ENCODE peak calls at places on chromosomes 13 and 19, in six cellular contexts. T, Y, D, M, B and E are unnamed samples.

GRCh38 chr19:53254451-53255341 is at the start of gene ZNF677:
- DNase-seq in M (no peak), T (peak; percentile 92), B (peak; percentile 83), D (peak; percentile 62), Y (peak; percentile 74), E (peak; percentile 90)

GRCh38 chr19:17775245-17775927 is 19.6 kb upstream of the B3GNT3 start:
- DNase-seq in D (peak; percentile 81), Y (no peak), B (peak; percentile 82), M (peak; percentile 75), T (no peak), E (peak; percentile 62)

GRCh38 chr19:14111486-14111885 is 6.1 kb downstream of the PRKACA start:
- DNase-seq in T (no peak), D (no peak), Y (no peak), B (no peak), M (no peak), E (no peak)

GRCh38 chr13:90188237-90188636 is 1159.2 kb upstream of the MIR17HG start:
- DNase-seq in T (no peak), Y (no peak), B (no peak), M (no peak), D (no peak), E (no peak)

GRCh38 chr19:58020129-58020528 is 13.7 kb upstream of the ZSCAN1 start:
- DNase-seq in M (no peak), T (no peak), D (no peak), Y (no peak), B (no peak), E (no peak)

GRCh38 chr19:737591-738093 is 13.3 kb upstream of the MISP start:
- DNase-seq in D (peak; percentile 65), Y (peak; percentile 86), M (peak; percentile 56), T (no peak), B (peak; percentile 63), E (peak; percentile 67)

GRCh38 chr13:89899302-89900103 is 1448.0 kb upstream of the MIR17HG start:
- DNase-seq in T (no peak), B (no peak), D (no peak), Y (no peak), M (no peak), E (no peak)

GRCh38 chr13:59409651-59410200 is 754.0 kb downstream of the DIAPH3 start:
- DNase-seq in D (no peak), T (no peak), M (no peak), Y (no peak), B (peak; percentile 82), E (no peak)

DNA sequence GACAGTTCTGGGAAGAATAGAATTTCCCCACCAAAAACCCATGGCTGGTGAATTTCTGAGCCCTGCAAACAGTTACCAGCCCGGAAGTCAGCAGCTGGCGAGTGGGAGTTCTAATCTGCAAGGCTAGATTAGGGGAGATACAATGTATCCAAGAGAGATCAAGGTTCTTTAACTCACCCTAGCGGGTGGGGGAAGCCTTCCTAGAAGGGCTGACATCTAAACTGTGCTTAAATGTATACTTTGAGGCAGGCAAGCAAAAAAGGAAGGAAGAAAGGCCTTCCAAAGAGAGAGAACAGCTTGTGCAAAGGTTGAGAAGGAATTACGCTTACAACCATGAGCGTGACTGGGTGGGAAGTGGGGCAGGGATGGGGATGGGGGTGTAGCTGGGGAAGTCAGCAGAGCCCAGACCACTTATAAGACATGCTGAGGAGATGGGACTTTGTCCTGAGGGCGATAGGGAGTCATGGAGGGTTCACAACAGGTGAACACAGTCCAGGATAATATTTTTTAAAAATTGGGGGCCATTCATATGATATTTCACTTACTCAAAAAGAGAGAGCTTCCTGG is 20.8 kb upstream of the ZNRF4 start:
- DNase-seq in B (no peak), D (no peak), Y (no peak), M (no peak), T (no peak), E (no peak)
- TF ChIP-seq CTCF in B (no peak), D (no peak), Y (no peak), M (no peak), T (no peak), E (no peak)

DNA sequence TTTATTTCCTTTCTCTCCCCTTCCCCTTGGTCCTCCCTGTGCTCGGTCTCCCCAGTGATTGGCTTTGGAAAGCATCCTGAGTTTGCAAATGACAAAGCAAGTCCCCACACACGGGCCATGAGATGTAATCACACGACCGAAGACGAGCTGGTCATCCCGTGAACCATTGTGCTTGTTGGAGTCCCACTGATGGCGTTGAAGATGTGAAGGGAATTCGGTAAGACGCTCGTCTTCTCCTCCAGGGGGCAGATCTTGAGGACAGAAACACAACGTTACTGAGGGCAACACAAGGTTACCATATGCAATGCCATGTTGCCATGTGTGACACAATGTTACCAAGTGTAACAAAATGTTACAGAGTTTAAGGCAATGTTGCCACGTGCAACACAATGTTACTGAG is 42.0 kb upstream of the SLC15A1 start:
- DNase-seq in M (no peak), T (no peak), D (no peak), Y (no peak), B (no peak), E (no peak)
- TF ChIP-seq CTCF in M (no peak), T (no peak), D (no peak), Y (no peak), B (peak; percentile 6), E (no peak)

DNA sequence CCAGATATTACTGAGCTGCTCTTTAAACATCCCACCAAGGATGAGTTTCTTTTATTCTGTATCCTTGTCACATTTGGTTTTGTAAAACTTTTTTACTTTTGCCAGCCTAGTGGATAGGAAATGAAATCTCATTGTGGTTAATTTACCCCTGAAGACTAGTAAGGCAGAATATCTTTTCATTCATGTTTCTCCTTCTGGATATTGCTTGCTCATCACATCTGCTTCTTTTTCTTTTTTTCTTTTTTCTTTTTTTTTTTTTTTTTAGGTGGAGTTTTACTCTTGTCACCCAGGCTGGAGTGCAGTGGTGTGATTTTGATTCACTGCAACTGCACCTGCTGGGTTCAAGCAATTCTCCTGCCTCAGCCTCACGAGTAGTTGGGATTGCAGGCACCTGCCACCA is 31.4 kb downstream of the SIPA1L3 start:
- DNase-seq in Y (no peak), T (no peak), M (no peak), D (no peak), B (no peak), E (no peak)
- TF ChIP-seq CTCF in Y (no peak), T (no peak), M (no peak), D (no peak), B (no peak), E (no peak)

DNA sequence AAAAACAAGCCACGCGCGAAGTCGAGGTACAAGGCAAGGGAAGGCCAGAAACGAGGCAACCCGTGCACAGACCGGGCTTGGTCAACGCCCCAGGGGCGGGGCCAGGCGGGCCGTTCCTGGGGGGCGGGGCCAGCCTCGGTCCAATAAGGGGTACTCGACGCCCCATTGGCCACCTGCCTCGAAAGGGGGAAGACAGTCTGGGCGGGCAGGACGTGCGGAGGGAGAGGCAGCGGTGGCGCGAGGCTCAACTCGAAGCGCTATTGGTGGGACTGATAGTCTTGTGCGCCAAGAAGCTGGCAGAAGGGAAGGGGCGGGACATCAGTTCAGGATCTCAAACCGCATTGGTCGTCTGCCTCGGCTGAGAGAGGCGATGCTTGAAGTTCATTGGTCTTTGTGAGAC is at the start of gene LYPD4:
- DNase-seq in M (no peak), D (no peak), Y (no peak), B (no peak), T (no peak), E (peak; percentile 12)
- TF ChIP-seq CTCF in M (no peak), D (no peak), Y (no peak), B (no peak), T (no peak), E (no peak)

GRCh38 chr13:61414686-61415664 is 674 bp downstream of the PCDH20 start:
- DNase-seq in M (no peak), T (peak; percentile 31), Y (no peak), D (peak; percentile 43), B (peak; percentile 91), E (no peak)

GRCh38 chr13:61410266-61410665 is 5.4 kb downstream of the PCDH20 start:
- DNase-seq in Y (no peak), M (no peak), D (no peak), T (no peak), B (no peak), E (no peak)

GRCh38 chr13:61413572-61413971 is 2.1 kb downstream of the PCDH20 start:
- DNase-seq in T (no peak), Y (no peak), M (no peak), D (no peak), B (peak; percentile 51), E (no peak)

GRCh38 chr13:61414136-61414535 is 1.5 kb downstream of the PCDH20 start:
- DNase-seq in T (no peak), B (peak; percentile 31), M (no peak), D (no peak), Y (no peak), E (no peak)

DNA sequence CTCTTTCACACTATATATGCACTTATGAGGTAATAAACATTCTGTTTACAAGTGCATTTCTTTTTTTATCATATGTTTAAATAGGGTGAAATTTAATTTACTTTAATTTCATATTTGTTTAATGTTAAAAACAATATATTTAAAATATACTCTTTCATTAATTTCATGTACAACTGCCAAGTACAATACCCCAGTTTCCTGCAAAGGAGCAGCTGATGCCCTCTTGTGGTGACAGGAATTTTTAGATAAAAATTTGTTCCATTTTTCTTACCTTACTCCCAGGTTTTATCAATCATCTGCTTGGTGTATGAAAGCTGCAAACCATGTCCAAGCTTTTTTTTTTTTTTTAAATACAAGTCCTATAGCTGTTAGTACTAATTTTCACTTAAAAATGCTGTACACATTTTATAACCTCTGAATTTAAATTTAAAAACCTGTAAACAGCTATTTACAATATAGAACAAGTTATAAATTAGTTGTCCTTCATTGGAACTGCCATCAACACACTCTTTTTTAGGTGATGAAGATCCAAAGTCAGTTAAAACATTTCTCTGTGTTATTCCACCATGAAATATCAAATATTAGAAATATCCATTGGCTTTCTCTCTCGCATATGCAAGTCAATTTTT is 4.9 kb downstream of the PCDH20 start:
- DNase-seq in Y (no peak), T (no peak), D (no peak), B (peak; percentile 16), M (no peak), E (no peak)
- TF ChIP-seq CTCF in Y (no peak), T (no peak), D (peak; percentile 78), B (peak; percentile 71), M (no peak), E (peak; percentile 14)

GRCh38 chr13:65638572-65639168 is 1591.5 kb downstream of the PCDH9 start:
- DNase-seq in T (no peak), B (peak; percentile 47), Y (no peak), M (no peak), D (peak; percentile 9), E (no peak)
- TF ChIP-seq CTCF in T (no peak), B (peak; percentile 75), Y (peak; percentile 35), M (no peak), D (peak; percentile 74), E (peak; percentile 17)